ENCODE peak calls at places on chromosomes 2 and 18, in ten cellular contexts. Z is prostate gland, Y is A172, G is NCI-H1105, R is heart right ventricle, J is aorta, Q is NCI-H2081, O is epithelial cell of esophagus, F is HT1080, B is kidney tubule cell. P is an unnamed sample.

GRCh38 chr2:233435436-233436190 is 81.3 kb downstream of the DGKD start:
- DNase-seq in Y (no peak), Q (no peak), B (no peak), O (no peak), G (no peak), R (no peak), J (no peak), F (no peak), Z (no peak), P (no peak)

GRCh38 chr2:160405077-160405865 is 88.3 kb downstream of the RBMS1 start:
- DNase-seq in J (no peak), R (no peak), Y (no peak), G (no peak), Q (no peak), O (no peak), B (no peak), F (no peak), Z (no peak), P (no peak)

GRCh38 chr2:239824051-239824694 is 201.0 kb downstream of the NDUFA10 start:
- DNase-seq in R (no peak), Q (peak), J (no peak), Z (peak), Y (peak), F (peak), O (peak), B (peak), G (peak), P (no peak)

GRCh38 chr2:23435250-23436035 is 50.5 kb downstream of the KLHL29 start:
- DNase-seq in J (no peak), G (no peak), F (no peak), R (no peak), Z (no peak), Q (no peak), O (no peak), Y (no peak), B (no peak), P (no peak)

GRCh38 chr18:71797554-71797953 is 746.6 kb downstream of the CBLN2 start:
- DNase-seq in Q (no peak), R (no peak), J (no peak), F (peak), Y (no peak), Z (no peak), B (no peak), G (no peak), O (no peak), P (no peak)

GRCh38 chr2:7744827-7745226 is 827.6 kb downstream of the RNF144A start:
- DNase-seq in Y (no peak), O (peak), B (no peak), G (no peak), R (no peak), F (peak), J (no peak), Z (no peak), Q (no peak), P (no peak)

GRCh38 chr2:73986085-73986680 is 1.5 kb downstream of the TET3 start:
- DNase-seq in B (no peak), O (no peak), F (no peak), R (no peak), Y (no peak), Z (no peak), G (no peak), J (no peak), Q (no peak), P (no peak)

GRCh38 chr2:217993817-217994459 is 8.9 kb downstream of the TNS1 start:
- DNase-seq in Z (no peak), G (peak), O (no peak), F (no peak), R (peak), J (peak), Y (no peak), B (peak), Q (peak), P (no peak)

GRCh38 chr2:25624635-25625034 is 48.7 kb downstream of the DTNB start:
- DNase-seq in F (no peak), G (no peak), B (no peak), J (no peak), O (no peak), Q (no peak), Z (no peak), R (no peak), Y (no peak), P (no peak)

GRCh38 chr2:145408980-145409379 is 889.1 kb upstream of the ZEB2 start:
- DNase-seq in Y (no peak), O (peak), R (no peak), F (peak), Z (no peak), Q (no peak), J (no peak), B (peak), G (no peak), P (no peak)

GRCh38 chr2:80527119-80527518 is 222.6 kb upstream of the LRRTM1 start:
- DNase-seq in B (no peak), J (no peak), O (no peak), Y (no peak), F (no peak), Z (no peak), Q (no peak), R (no peak), G (no peak), P (no peak)

GRCh38 chr2:86185517-86186212 is 9.6 kb downstream of the IMMT start:
- DNase-seq in J (no peak), O (no peak), B (peak), G (no peak), Y (no peak), R (no peak), Z (no peak), F (no peak), Q (no peak), P (no peak)

GRCh38 chr18:55307505-55307904 is 280.5 kb downstream of the TCF4 start:
- DNase-seq in Y (no peak), F (no peak), B (no peak), Q (no peak), J (no peak), G (no peak), Z (no peak), O (no peak), R (no peak), P (no peak)

GRCh38 chr18:49026501-49027378 is 76.0 kb upstream of the SMAD7 start:
- DNase-seq in J (no peak), Q (no peak), F (no peak), Z (no peak), B (no peak), Y (no peak), R (no peak), G (no peak), O (no peak), P (no peak)

GRCh38 chr18:69956655-69957054 is 9.0 kb upstream of the CD226 start:
- DNase-seq in O (no peak), R (no peak), F (no peak), B (no peak), Q (no peak), J (no peak), G (no peak), Y (no peak), Z (no peak), P (no peak)

GRCh38 chr2:31248139-31248538 is 14.2 kb downstream of the EHD3 start:
- DNase-seq in F (no peak), G (no peak), Q (no peak), Y (no peak), O (no peak), R (no peak), J (no peak), Z (no peak), B (no peak), P (no peak)

GRCh38 chr2:150624001-150624401 is 136.5 kb upstream of the RND3 start:
- DNase-seq in F (peak), R (no peak), B (peak), Q (no peak), O (peak), G (no peak), Y (no peak), J (no peak), Z (no peak), P (no peak)

GRCh38 chr18:26655010-26655613 is 106.8 kb upstream of the KCTD1 start:
- DNase-seq in Y (no peak), J (no peak), O (no peak), B (peak), Z (no peak), R (no peak), G (no peak), Q (peak), F (no peak), P (no peak)

GRCh38 chr2:222358876-222359275 is 60.1 kb upstream of the PAX3 start:
- DNase-seq in B (no peak), G (no peak), Z (no peak), R (peak), J (peak), F (peak), Q (no peak), Y (no peak), O (peak), P (no peak)

GRCh38 chr2:66024396-66024795 is 410.5 kb upstream of the MEIS1 start:
- DNase-seq in B (no peak), R (no peak), O (peak), F (no peak), Q (peak), J (no peak), G (no peak), Y (no peak), Z (no peak), P (no peak)

GRCh38 chr2:27735263-27735904 is 36.1 kb upstream of the MRPL33 start:
- DNase-seq in Y (no peak), O (peak), F (no peak), R (peak), G (no peak), B (peak), J (peak), Z (peak), Q (no peak), P (no peak)

GRCh38 chr2:72887032-72887835 is at the start of gene SPR:
- DNase-seq in R (peak), Y (peak), G (peak), F (peak), Z (peak), O (peak), Q (peak), B (peak), J (peak), P (peak)

GRCh38 chr2:101823849-101824248 is 126.3 kb downstream of the MAP4K4 start:
- DNase-seq in R (no peak), Y (no peak), F (peak), G (no peak), B (no peak), Z (no peak), Q (no peak), J (no peak), O (peak), P (no peak)

GRCh38 chr2:157897106-157897971 is 21.2 kb upstream of the ACVR1 start:
- DNase-seq in Q (no peak), J (no peak), Y (no peak), G (no peak), Z (no peak), B (no peak), R (no peak), F (no peak), O (no peak), P (no peak)

GRCh38 chr18:59323931-59324622 is 5.6 kb upstream of the CPLX4 start:
- DNase-seq in F (peak), Q (no peak), Y (no peak), O (no peak), R (no peak), B (peak), G (no peak), J (no peak), Z (no peak), P (no peak)

GRCh38 chr2:71935291-71935848 is 212.3 kb downstream of the CYP26B1 start:
- DNase-seq in R (no peak), Q (no peak), B (no peak), J (peak), F (peak), Y (peak), G (no peak), Z (peak), O (no peak), P (no peak)

GRCh38 chr2:37011126-37011525 is 44.8 kb upstream of the STRN start:
- DNase-seq in G (no peak), F (no peak), Z (no peak), J (no peak), Y (no peak), B (no peak), O (no peak), Q (no peak), R (no peak), P (no peak)

GRCh38 chr2:231604101-231604684 is 11.5 kb downstream of the TEX44 start:
- DNase-seq in B (no peak), Z (peak), F (no peak), O (peak), R (peak), G (peak), Q (peak), J (no peak), Y (peak), P (no peak)

GRCh38 chr18:23889907-23890306 is 124.6 kb upstream of the TTC39C start:
- DNase-seq in Y (no peak), G (no peak), Z (no peak), Q (no peak), F (no peak), J (no peak), O (no peak), R (no peak), B (no peak), P (no peak)

GRCh38 chr2:173652311-173652710 is 297.6 kb downstream of the CDCA7 start:
- DNase-seq in Q (no peak), G (no peak), O (peak), Y (peak), J (no peak), R (no peak), Z (no peak), B (peak), F (peak), P (peak)

GRCh38 chr2:138507267-138507666 is 5.7 kb downstream of the SPOPL start:
- DNase-seq in F (no peak), G (peak), J (no peak), R (no peak), Z (no peak), B (no peak), Q (peak), O (no peak), Y (no peak), P (no peak)

GRCh38 chr18:62977512-62977911 is 262.2 kb downstream of the PHLPP1 start:
- DNase-seq in G (no peak), Y (no peak), O (no peak), J (no peak), Z (no peak), Q (no peak), R (no peak), B (no peak), F (no peak), P (no peak)

GRCh38 chr2:165839610-165840009 is 45.6 kb upstream of the GALNT3 start:
- DNase-seq in O (peak), Z (no peak), R (no peak), Y (peak), J (no peak), G (no peak), F (peak), Q (no peak), B (peak), P (no peak)

P was measured in SW 1271.